ENCODE peak calls at places on chromosomes 12 and 14, in five cellular contexts. E, T, M, O and K are unnamed samples.

GRCh38 chr12:52495385-52495784 is 2.3 kb upstream of the KRT6A start:
- DNase-seq in O (no peak), M (no peak), E (no peak), T (peak), K (no peak)

GRCh38 chr12:98901189-98901588 is 256.1 kb downstream of the APAF1 start:
- DNase-seq in T (no peak), O (no peak), M (no peak), E (no peak), K (no peak)

GRCh38 chr12:57175428-57176138 is 28.2 kb upstream of the LRP1-AS start:
- DNase-seq in E (peak), O (no peak), T (peak), M (peak), K (no peak)

GRCh38 chr14:24411468-24412454 is 13.0 kb downstream of the NYNRIN start:
- DNase-seq in O (peak), M (no peak), E (peak), T (no peak), K (no peak)

GRCh38 chr14:45486599-45486998 is 233.6 kb upstream of the MIS18BP1 start:
- DNase-seq in T (no peak), O (no peak), E (no peak), M (no peak), K (no peak)

GRCh38 chr12:105220150-105220928 is 15.6 kb downstream of the APPL2 start:
- DNase-seq in O (no peak), T (no peak), M (no peak), E (no peak), K (no peak)

GRCh38 chr12:131353826-131354225 is 357.1 kb upstream of the SFSWAP start:
- DNase-seq in O (no peak), E (no peak), T (no peak), M (no peak), K (no peak)

GRCh38 chr12:49585477-49586445 is 17.8 kb upstream of the MCRS1 start:
- DNase-seq in E (no peak), T (no peak), M (no peak), O (no peak), K (no peak)

GRCh38 chr12:101695698-101696097 is 1.7 kb upstream of the CHPT1 start:
- DNase-seq in T (no peak), O (no peak), M (no peak), E (no peak), K (no peak)

GRCh38 chr12:111424189-111424792 is 18.6 kb downstream of the SH2B3 start:
- DNase-seq in E (no peak), O (no peak), T (no peak), M (no peak), K (no peak)

GRCh38 chr14:101108579-101109346 is 205.2 kb upstream of the RTL1 start:
- DNase-seq in O (no peak), T (no peak), E (no peak), M (peak), K (no peak)

GRCh38 chr12:11795910-11796459 is 146.5 kb downstream of the ETV6 start:
- DNase-seq in M (no peak), T (no peak), O (no peak), E (no peak), K (no peak)

GRCh38 chr14:30808576-30808975 is 65.8 kb upstream of the COCH start:
- DNase-seq in T (no peak), E (no peak), O (no peak), M (no peak), K (no peak)

GRCh38 chr14:61564623-61565091 is 130.7 kb upstream of the HIF1A start:
- DNase-seq in T (no peak), M (no peak), O (no peak), E (no peak), K (no peak)

GRCh38 chr14:104778694-104779331 is 16.7 kb downstream of the AKT1 start:
- DNase-seq in M (no peak), O (no peak), T (no peak), E (no peak), K (no peak)

GRCh38 chr12:66947119-66947518 is 268.2 kb upstream of the GRIP1 start:
- DNase-seq in M (no peak), E (no peak), O (no peak), T (no peak), K (no peak)

GRCh38 chr12:117356048-117356447 is 5.4 kb downstream of the NOS1 start:
- DNase-seq in E (no peak), O (no peak), M (no peak), T (no peak), K (no peak)

GRCh38 chr12:117629454-117629853 is 268.0 kb upstream of the NOS1 start:
- DNase-seq in O (no peak), T (no peak), E (no peak), M (no peak), K (no peak)

GRCh38 chr14:38297681-38298080 is 41.8 kb upstream of the CLEC14A start:
- DNase-seq in O (no peak), T (no peak), E (no peak), M (peak), K (no peak)

GRCh38 chr14:36167431-36167830 is 9.1 kb downstream of the PTCSC3 start:
- DNase-seq in M (no peak), E (no peak), T (no peak), O (no peak), K (no peak)

GRCh38 chr14:31336646-31337045 is 83.7 kb downstream of the HEATR5A start:
- DNase-seq in O (no peak), M (no peak), E (no peak), T (no peak), K (no peak)

GRCh38 chr12:65189028-65189718 is 19.8 kb downstream of the LEMD3 start:
- DNase-seq in E (no peak), O (no peak), M (no peak), T (no peak), K (no peak)

GRCh38 chr14:69665596-69665995 is 54.2 kb downstream of the SUSD6 start:
- DNase-seq in E (no peak), T (no peak), M (no peak), O (no peak), K (no peak)

GRCh38 chr14:98136019-98136418 is 1136.0 kb downstream of the BCL11B start:
- DNase-seq in E (no peak), T (no peak), M (no peak), O (peak), K (no peak)

GRCh38 chr14:93103392-93104080 is 12.2 kb downstream of the ITPK1 start:
- DNase-seq in T (peak), M (no peak), O (peak), E (no peak), K (peak)

GRCh38 chr12:88985631-88986030 is 366.7 kb downstream of the DUSP6 start:
- DNase-seq in M (no peak), T (no peak), E (no peak), O (no peak), K (no peak)

GRCh38 chr12:106498056-106498455 is 84.7 kb upstream of the RFX4 start:
- DNase-seq in M (peak), E (no peak), O (no peak), T (no peak), K (no peak)

GRCh38 chr14:96852823-96853422 is 55.7 kb downstream of the VRK1 start:
- DNase-seq in M (no peak), T (no peak), E (no peak), O (peak), K (no peak)

GRCh38 chr12:58395056-58395455 is 453.7 kb downstream of the ATP23 start:
- DNase-seq in O (no peak), T (no peak), E (no peak), M (no peak), K (no peak)

GRCh38 chr14:104881369-104881979 is 16.4 kb downstream of the CEP170B start:
- DNase-seq in M (peak), E (peak), O (no peak), T (peak), K (no peak)